ENCODE peak calls at places on chromosomes 16 and 17, in nine cellular contexts. R, G, T, X, F, N, W, Q and I are unnamed samples.

GRCh38 chr16:27320261-27321012 is 6.7 kb downstream of the IL4R start:
- DNase-seq in R (no peak), T (no peak), G (no peak), N (no peak), W (no peak), Q (no peak), X (no peak), F (no peak), I (no peak)

GRCh38 chr16:20074089-20074956 is 633 bp upstream of the GPR139 start:
- DNase-seq in Q (no peak), F (no peak), G (no peak), N (no peak), W (no peak), X (no peak), T (no peak), R (no peak), I (no peak)

GRCh38 chr17:80955078-80955477 is 36.6 kb upstream of the CHMP6 start:
- DNase-seq in F (no peak), W (no peak), G (no peak), N (no peak), R (no peak), X (no peak), Q (no peak), T (no peak), I (no peak)

GRCh38 chr17:16880121-16880842 is 91.6 kb downstream of the TNFRSF13B start:
- DNase-seq in F (no peak), T (no peak), G (no peak), X (no peak), N (no peak), Q (no peak), W (no peak), R (no peak), I (no peak)

GRCh38 chr16:57194512-57194911 is 8.4 kb downstream of the RSPRY1 start:
- DNase-seq in F (no peak), Q (no peak), G (no peak), R (no peak), W (peak), X (peak), T (no peak), N (no peak), I (no peak)

GRCh38 chr17:21511368-21512195 is 135.4 kb downstream of the KCNJ12 start:
- DNase-seq in G (peak), Q (peak), W (peak), R (peak), T (peak), F (peak), N (peak), X (peak), I (peak)

GRCh38 chr17:10360578-10360977 is 12.2 kb downstream of the MYH13 start:
- DNase-seq in G (no peak), Q (no peak), T (no peak), N (no peak), R (no peak), W (no peak), X (no peak), F (no peak), I (no peak)

GRCh38 chr17:7141824-7142223 is 27.2 kb upstream of the ASGR2 start:
- DNase-seq in N (no peak), F (no peak), R (no peak), Q (no peak), G (no peak), T (no peak), X (no peak), W (no peak), I (no peak)

GRCh38 chr17:655618-656017 is 59.0 kb downstream of the VPS53 start:
- DNase-seq in R (no peak), T (no peak), X (no peak), N (no peak), W (no peak), G (no peak), F (no peak), Q (no peak), I (no peak)

GRCh38 chr17:36850794-36851193 is 86.5 kb upstream of the LHX1 start:
- DNase-seq in X (no peak), G (no peak), W (peak), T (no peak), N (no peak), F (no peak), Q (no peak), R (no peak), I (no peak)

GRCh38 chr17:296906-297690 is 55.5 kb downstream of the RPH3AL start:
- DNase-seq in N (no peak), Q (no peak), T (no peak), R (no peak), G (no peak), X (no peak), F (no peak), W (no peak), I (no peak)

GRCh38 chr17:31631759-31632158 is 227.3 kb downstream of the COPRS start:
- DNase-seq in Q (no peak), R (no peak), G (no peak), N (no peak), W (no peak), T (no peak), F (no peak), X (no peak), I (no peak)

GRCh38 chr17:37494971-37495370 is 5.3 kb downstream of the DUSP14 start:
- DNase-seq in G (no peak), X (no peak), N (no peak), Q (no peak), W (no peak), R (no peak), F (no peak), T (no peak), I (no peak)

GRCh38 chr16:86531193-86531550 is 20.8 kb downstream of the FOXF1 start:
- DNase-seq in T (no peak), R (peak), X (no peak), W (no peak), Q (no peak), F (no peak), N (no peak), G (no peak), I (no peak)

GRCh38 chr17:41957058-41957868 is 9.3 kb upstream of the CNP start:
- DNase-seq in X (no peak), T (no peak), F (no peak), N (no peak), W (no peak), G (no peak), R (no peak), Q (no peak), I (no peak)